ENCODE peak calls at places on chromosome 10, in eight cellular contexts. One of them, this sample, is unnamed.

GRCh38 chr10:112955736-112956421 is 5.8 kb downstream of the TCF7L2 start:
- DNase-seq in left ventricle myocardium inferior: no peak
- DNase-seq in natural killer cell: no peak
- DNase-seq in heart left ventricle: no peak
- DNase-seq in fibroblast of mammary gland: peak; percentile 94
- DNase-seq in GM23338: no peak
- DNase-seq in CD8-positive, alpha-beta T cell: no peak
- DNase-seq in nephron progenitor cell: no peak
- DNase-seq in this sample: no peak

GRCh38 chr10:102669206-102670064 is 25.2 kb downstream of the TRIM8 start:
- DNase-seq in left ventricle myocardium inferior: peak; percentile 65
- DNase-seq in natural killer cell: no peak
- DNase-seq in heart left ventricle: no peak
- DNase-seq in fibroblast of mammary gland: peak; percentile 41
- DNase-seq in GM23338: peak; percentile 57
- DNase-seq in CD8-positive, alpha-beta T cell: no peak
- DNase-seq in nephron progenitor cell: peak; percentile 28
- DNase-seq in this sample: no peak

GRCh38 chr10:60916025-60916424 is 28.0 kb downstream of the RHOBTB1 start:
- DNase-seq in left ventricle myocardium inferior: no peak
- DNase-seq in natural killer cell: no peak
- DNase-seq in heart left ventricle: no peak
- DNase-seq in fibroblast of mammary gland: no peak
- DNase-seq in GM23338: peak; percentile 60
- DNase-seq in CD8-positive, alpha-beta T cell: no peak
- DNase-seq in nephron progenitor cell: no peak
- DNase-seq in this sample: no peak

GRCh38 chr10:3606309-3606708 is 178.7 kb downstream of the KLF6 start:
- DNase-seq in left ventricle myocardium inferior: no peak
- DNase-seq in natural killer cell: no peak
- DNase-seq in heart left ventricle: no peak
- DNase-seq in fibroblast of mammary gland: no peak
- DNase-seq in GM23338: no peak
- DNase-seq in CD8-positive, alpha-beta T cell: no peak
- DNase-seq in nephron progenitor cell: no peak
- DNase-seq in this sample: no peak

GRCh38 chr10:97127960-97128850 is 57.6 kb downstream of the SLIT1 start:
- DNase-seq in left ventricle myocardium inferior: no peak
- DNase-seq in natural killer cell: no peak
- DNase-seq in heart left ventricle: no peak
- DNase-seq in fibroblast of mammary gland: no peak
- DNase-seq in GM23338: no peak
- DNase-seq in CD8-positive, alpha-beta T cell: no peak
- DNase-seq in nephron progenitor cell: no peak
- DNase-seq in this sample: no peak

GRCh38 chr10:3484306-3485187 is 300.5 kb downstream of the KLF6 start:
- DNase-seq in left ventricle myocardium inferior: no peak
- DNase-seq in natural killer cell: no peak
- DNase-seq in heart left ventricle: no peak
- DNase-seq in fibroblast of mammary gland: peak; percentile 46
- DNase-seq in GM23338: no peak
- DNase-seq in CD8-positive, alpha-beta T cell: no peak
- DNase-seq in nephron progenitor cell: no peak
- DNase-seq in this sample: no peak

GRCh38 chr10:100186813-100187212 is 984 bp upstream of the ERLIN1 start:
- DNase-seq in left ventricle myocardium inferior: no peak
- DNase-seq in natural killer cell: no peak
- DNase-seq in heart left ventricle: peak; percentile 57
- DNase-seq in fibroblast of mammary gland: peak; percentile 8
- DNase-seq in GM23338: peak; percentile 1
- DNase-seq in CD8-positive, alpha-beta T cell: no peak
- DNase-seq in nephron progenitor cell: peak; percentile 10
- DNase-seq in this sample: no peak

GRCh38 chr10:8211631-8212030 is 157.1 kb downstream of the GATA3 start:
- DNase-seq in left ventricle myocardium inferior: no peak
- DNase-seq in natural killer cell: no peak
- DNase-seq in heart left ventricle: no peak
- DNase-seq in fibroblast of mammary gland: no peak
- DNase-seq in GM23338: no peak
- DNase-seq in CD8-positive, alpha-beta T cell: no peak
- DNase-seq in nephron progenitor cell: no peak
- DNase-seq in this sample: no peak

GRCh38 chr10:124158592-124158991 is 65.2 kb upstream of the CHST15 start:
- DNase-seq in left ventricle myocardium inferior: no peak
- DNase-seq in natural killer cell: no peak
- DNase-seq in heart left ventricle: no peak
- DNase-seq in fibroblast of mammary gland: no peak
- DNase-seq in GM23338: no peak
- DNase-seq in CD8-positive, alpha-beta T cell: no peak
- DNase-seq in nephron progenitor cell: no peak
- DNase-seq in this sample: no peak

GRCh38 chr10:124157286-124157685 is 63.9 kb upstream of the CHST15 start:
- DNase-seq in left ventricle myocardium inferior: no peak
- DNase-seq in natural killer cell: no peak
- DNase-seq in heart left ventricle: no peak
- DNase-seq in fibroblast of mammary gland: no peak
- DNase-seq in GM23338: no peak
- DNase-seq in CD8-positive, alpha-beta T cell: no peak
- DNase-seq in nephron progenitor cell: no peak
- DNase-seq in this sample: no peak

GRCh38 chr10:124155781-124156401 is 62.5 kb upstream of the CHST15 start:
- DNase-seq in left ventricle myocardium inferior: peak; percentile 32
- DNase-seq in natural killer cell: no peak
- DNase-seq in heart left ventricle: no peak
- DNase-seq in fibroblast of mammary gland: peak; percentile 11
- DNase-seq in GM23338: no peak
- DNase-seq in CD8-positive, alpha-beta T cell: no peak
- DNase-seq in nephron progenitor cell: peak; percentile 61
- DNase-seq in this sample: no peak

GRCh38 chr10:124153601-124153930 is 60.2 kb upstream of the CHST15 start:
- DNase-seq in left ventricle myocardium inferior: no peak
- DNase-seq in natural killer cell: no peak
- DNase-seq in heart left ventricle: no peak
- DNase-seq in fibroblast of mammary gland: no peak
- DNase-seq in GM23338: no peak
- DNase-seq in CD8-positive, alpha-beta T cell: no peak
- DNase-seq in nephron progenitor cell: no peak
- DNase-seq in this sample: no peak

DNA sequence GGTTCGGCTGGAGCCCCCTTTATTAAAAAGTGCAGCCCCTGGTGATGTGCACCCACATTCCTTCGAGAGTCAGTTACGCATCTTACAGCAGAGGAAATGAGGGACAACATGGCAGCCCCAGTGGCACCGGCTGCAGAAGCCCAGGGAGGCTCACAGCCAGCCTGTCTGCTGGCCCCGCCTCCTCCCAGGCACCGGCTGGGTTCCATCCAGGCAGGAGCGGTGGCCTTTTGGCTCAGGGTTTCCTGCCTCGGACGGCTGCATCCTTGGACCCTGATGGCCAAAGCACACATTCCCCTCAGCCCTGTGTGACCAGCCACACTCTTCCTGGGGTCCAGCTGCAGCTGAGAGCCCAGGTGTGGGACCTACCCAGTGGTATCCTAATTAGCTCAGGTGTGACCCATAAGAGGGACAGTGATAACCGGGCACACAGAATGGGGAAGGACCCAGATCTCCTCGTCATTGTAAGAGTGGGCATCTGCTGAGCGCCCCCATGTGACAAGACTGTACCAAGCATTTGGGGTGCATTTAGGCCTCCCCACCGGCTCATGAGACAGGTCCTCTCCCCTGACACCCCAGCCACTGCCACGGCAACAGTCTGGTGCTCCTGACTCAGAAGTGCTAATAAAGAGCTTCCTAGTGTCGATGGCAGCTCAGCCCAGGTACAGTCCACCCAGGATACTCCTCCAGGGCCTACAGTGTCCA is 63.3 kb upstream of the CHST15 start:
- DNase-seq in left ventricle myocardium inferior: peak; percentile 29
- DNase-seq in natural killer cell: no peak
- DNase-seq in heart left ventricle: no peak
- DNase-seq in fibroblast of mammary gland: no peak
- DNase-seq in GM23338: peak; percentile 28
- DNase-seq in CD8-positive, alpha-beta T cell: no peak
- DNase-seq in nephron progenitor cell: peak; percentile 38
- DNase-seq in this sample: no peak
- TF ChIP-seq CTCF in left ventricle myocardium inferior: no peak
- TF ChIP-seq CTCF in natural killer cell: no peak
- TF ChIP-seq CTCF in heart left ventricle: no peak
- TF ChIP-seq CTCF in fibroblast of mammary gland: no peak
- TF ChIP-seq CTCF in GM23338: peak; percentile 23
- TF ChIP-seq CTCF in CD8-positive, alpha-beta T cell: no peak
- TF ChIP-seq CTCF in nephron progenitor cell: no peak
- TF ChIP-seq CTCF in this sample: no peak

GRCh38 chr10:69332278-69333010 is 54.1 kb downstream of the HK1 start:
- DNase-seq in left ventricle myocardium inferior: no peak
- DNase-seq in natural killer cell: no peak
- DNase-seq in heart left ventricle: no peak
- DNase-seq in fibroblast of mammary gland: peak; percentile 54
- DNase-seq in GM23338: no peak
- DNase-seq in CD8-positive, alpha-beta T cell: no peak
- DNase-seq in nephron progenitor cell: no peak
- DNase-seq in this sample: no peak

GRCh38 chr10:69335063-69335587 is 56.8 kb downstream of the HK1 start:
- DNase-seq in left ventricle myocardium inferior: peak; percentile 72
- DNase-seq in natural killer cell: peak; percentile 35
- DNase-seq in heart left ventricle: peak; percentile 82
- DNase-seq in fibroblast of mammary gland: peak; percentile 61
- DNase-seq in GM23338: no peak
- DNase-seq in CD8-positive, alpha-beta T cell: peak; percentile 60
- DNase-seq in nephron progenitor cell: no peak
- DNase-seq in this sample: no peak

GRCh38 chr10:69331161-69331560 is 52.9 kb downstream of the HK1 start:
- DNase-seq in left ventricle myocardium inferior: no peak
- DNase-seq in natural killer cell: no peak
- DNase-seq in heart left ventricle: no peak
- DNase-seq in fibroblast of mammary gland: no peak
- DNase-seq in GM23338: no peak
- DNase-seq in CD8-positive, alpha-beta T cell: no peak
- DNase-seq in nephron progenitor cell: no peak
- DNase-seq in this sample: no peak

GRCh38 chr10:69334258-69335062 is 56.2 kb downstream of the HK1 start:
- DNase-seq in left ventricle myocardium inferior: no peak
- DNase-seq in natural killer cell: no peak
- DNase-seq in heart left ventricle: no peak
- DNase-seq in fibroblast of mammary gland: no peak
- DNase-seq in GM23338: no peak
- DNase-seq in CD8-positive, alpha-beta T cell: no peak
- DNase-seq in nephron progenitor cell: no peak
- DNase-seq in this sample: no peak

DNA sequence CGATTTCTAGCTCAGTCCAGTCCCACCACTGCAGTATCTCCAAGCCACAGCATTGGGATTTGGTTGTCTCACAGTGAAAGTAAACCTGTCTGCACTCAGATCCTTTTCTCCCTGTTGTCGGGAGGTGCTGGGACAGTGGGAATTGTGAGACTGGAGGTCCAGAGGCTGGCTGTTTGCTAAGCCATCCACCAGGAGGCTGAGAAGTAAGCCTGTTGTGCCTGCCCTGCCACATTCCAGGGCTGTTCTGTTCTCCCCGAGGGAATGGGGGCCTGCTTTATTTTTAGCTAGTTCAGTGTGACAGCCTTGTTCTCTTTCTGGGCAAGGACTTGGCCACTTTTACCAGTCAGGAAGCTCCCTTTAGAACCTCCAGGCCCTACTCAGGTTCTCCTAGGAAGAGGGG is 54.9 kb downstream of the HK1 start:
- DNase-seq in left ventricle myocardium inferior: no peak
- DNase-seq in natural killer cell: no peak
- DNase-seq in heart left ventricle: no peak
- DNase-seq in fibroblast of mammary gland: no peak
- DNase-seq in GM23338: peak; percentile 81
- DNase-seq in CD8-positive, alpha-beta T cell: no peak
- DNase-seq in nephron progenitor cell: no peak
- DNase-seq in this sample: no peak
- TF ChIP-seq CTCF in left ventricle myocardium inferior: peak; percentile 58
- TF ChIP-seq CTCF in natural killer cell: no peak
- TF ChIP-seq CTCF in heart left ventricle: no peak
- TF ChIP-seq CTCF in fibroblast of mammary gland: no peak
- TF ChIP-seq CTCF in GM23338: peak; percentile 38
- TF ChIP-seq CTCF in CD8-positive, alpha-beta T cell: no peak
- TF ChIP-seq CTCF in nephron progenitor cell: no peak
- TF ChIP-seq CTCF in this sample: no peak

GRCh38 chr10:118258285-118258684 is 83.8 kb downstream of the FAM204A start:
- DNase-seq in left ventricle myocardium inferior: no peak
- DNase-seq in natural killer cell: no peak
- DNase-seq in heart left ventricle: no peak
- DNase-seq in fibroblast of mammary gland: no peak
- DNase-seq in GM23338: no peak
- DNase-seq in CD8-positive, alpha-beta T cell: no peak
- DNase-seq in nephron progenitor cell: no peak
- DNase-seq in this sample: no peak

GRCh38 chr10:118255355-118255754 is 86.8 kb downstream of the FAM204A start:
- DNase-seq in left ventricle myocardium inferior: no peak
- DNase-seq in natural killer cell: no peak
- DNase-seq in heart left ventricle: no peak
- DNase-seq in fibroblast of mammary gland: no peak
- DNase-seq in GM23338: no peak
- DNase-seq in CD8-positive, alpha-beta T cell: no peak
- DNase-seq in nephron progenitor cell: no peak
- DNase-seq in this sample: no peak

GRCh38 chr10:118256825-118257570 is 85.1 kb downstream of the FAM204A start:
- DNase-seq in left ventricle myocardium inferior: no peak
- DNase-seq in natural killer cell: no peak
- DNase-seq in heart left ventricle: no peak
- DNase-seq in fibroblast of mammary gland: no peak
- DNase-seq in GM23338: no peak
- DNase-seq in CD8-positive, alpha-beta T cell: no peak
- DNase-seq in nephron progenitor cell: no peak
- DNase-seq in this sample: no peak

GRCh38 chr10:118256209-118256608 is 85.9 kb downstream of the FAM204A start:
- DNase-seq in left ventricle myocardium inferior: no peak
- DNase-seq in natural killer cell: no peak
- DNase-seq in heart left ventricle: no peak
- DNase-seq in fibroblast of mammary gland: no peak
- DNase-seq in GM23338: no peak
- DNase-seq in CD8-positive, alpha-beta T cell: no peak
- DNase-seq in nephron progenitor cell: no peak
- DNase-seq in this sample: no peak

DNA sequence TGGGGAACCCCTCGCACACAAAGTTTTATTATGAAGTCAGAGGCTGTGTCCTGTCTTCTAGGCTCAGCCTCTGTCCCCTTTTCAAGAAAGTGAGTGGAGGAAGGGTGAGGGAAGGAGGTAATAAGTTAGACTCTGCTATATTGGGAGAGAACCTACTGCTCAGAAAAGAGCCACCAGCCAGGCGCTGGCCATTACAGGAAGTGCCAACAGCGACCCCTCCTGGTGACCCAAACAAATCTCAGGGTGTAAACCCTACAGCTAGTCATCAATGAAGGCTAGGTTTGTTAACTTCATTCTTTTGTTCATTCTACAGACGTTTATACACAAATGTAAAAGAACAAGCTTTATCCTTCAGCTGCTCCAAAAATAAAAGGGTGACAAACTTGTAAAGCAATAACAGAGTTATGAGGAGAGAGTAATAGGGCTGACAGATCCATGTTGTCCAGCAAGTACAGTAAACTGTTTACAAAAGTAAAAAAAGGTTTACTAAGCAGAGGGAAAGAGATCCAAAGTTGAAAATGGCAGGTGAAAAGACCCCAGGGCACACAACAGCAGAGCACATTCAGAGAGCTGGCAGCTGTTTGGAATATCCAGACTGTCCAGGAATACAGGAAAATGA is 82.7 kb downstream of the FAM204A start:
- DNase-seq in left ventricle myocardium inferior: no peak
- DNase-seq in natural killer cell: no peak
- DNase-seq in heart left ventricle: no peak
- DNase-seq in fibroblast of mammary gland: peak; percentile 42
- DNase-seq in GM23338: peak; percentile 80
- DNase-seq in CD8-positive, alpha-beta T cell: no peak
- DNase-seq in nephron progenitor cell: peak; percentile 85
- DNase-seq in this sample: peak; percentile 89
- TF ChIP-seq CTCF in left ventricle myocardium inferior: peak; percentile 53
- TF ChIP-seq CTCF in natural killer cell: no peak
- TF ChIP-seq CTCF in heart left ventricle: no peak
- TF ChIP-seq CTCF in fibroblast of mammary gland: peak; percentile 73
- TF ChIP-seq CTCF in GM23338: peak; percentile 93
- TF ChIP-seq CTCF in CD8-positive, alpha-beta T cell: no peak
- TF ChIP-seq CTCF in nephron progenitor cell: peak; percentile 90
- TF ChIP-seq CTCF in this sample: peak; percentile 89

GRCh38 chr10:114821915-114822770 is 563 bp downstream of the FHIP2A start:
- DNase-seq in left ventricle myocardium inferior: peak; percentile 18
- DNase-seq in natural killer cell: peak; percentile 40
- DNase-seq in heart left ventricle: peak; percentile 72
- DNase-seq in fibroblast of mammary gland: peak; percentile 29
- DNase-seq in GM23338: peak; percentile 59
- DNase-seq in CD8-positive, alpha-beta T cell: peak; percentile 67
- DNase-seq in nephron progenitor cell: peak; percentile 49
- DNase-seq in this sample: peak; percentile 56
- TF ChIP-seq CTCF in left ventricle myocardium inferior: peak; percentile 12
- TF ChIP-seq CTCF in natural killer cell: peak; percentile 31
- TF ChIP-seq CTCF in heart left ventricle: no peak
- TF ChIP-seq CTCF in fibroblast of mammary gland: no peak
- TF ChIP-seq CTCF in GM23338: no peak
- TF ChIP-seq CTCF in CD8-positive, alpha-beta T cell: peak; percentile 9
- TF ChIP-seq CTCF in nephron progenitor cell: no peak
- TF ChIP-seq CTCF in this sample: peak; percentile 42

This sample was measured in glutamatergic neuron.